ENCODE peak calls at places on chromosomes 6 and 20, in ten cellular contexts. One of them, this sample, is unnamed.

GRCh38 chr6:54419885-54420284 is 111.6 kb downstream of the TINAG start:
- DNase-seq in cardiac muscle cell: no peak
- DNase-seq in activated CD8-positive, alpha-beta T cell treated with anti-CD3 and anti-CD28 coated beads for 36 hours: no peak
- DNase-seq in heart right ventricle: no peak
- DNase-seq in A549: peak; percentile 1
- DNase-seq in lower lobe of right lung: no peak
- DNase-seq in psoas muscle: no peak
- DNase-seq in AG10803: peak; percentile 88
- DNase-seq in mesothelial cell of epicardium: no peak
- DNase-seq in neural progenitor cell: no peak
- DNase-seq in this sample: no peak

GRCh38 chr6:15063253-15063853 is 182.5 kb upstream of the JARID2 start:
- DNase-seq in A549: no peak
- DNase-seq in cardiac muscle cell: no peak
- DNase-seq in mesothelial cell of epicardium: no peak
- DNase-seq in neural progenitor cell: no peak
- DNase-seq in psoas muscle: peak; percentile 34
- DNase-seq in AG10803: peak; percentile 51
- DNase-seq in heart right ventricle: peak; percentile 21
- DNase-seq in lower lobe of right lung: peak; percentile 80
- DNase-seq in activated CD8-positive, alpha-beta T cell treated with anti-CD3 and anti-CD28 coated beads for 36 hours: no peak
- DNase-seq in this sample: no peak

GRCh38 chr6:10409766-10410209 is 5.1 kb downstream of the TFAP2A start:
- DNase-seq in mesothelial cell of epicardium: no peak
- DNase-seq in AG10803: no peak
- DNase-seq in neural progenitor cell: peak; percentile 39
- DNase-seq in lower lobe of right lung: no peak
- DNase-seq in heart right ventricle: no peak
- DNase-seq in activated CD8-positive, alpha-beta T cell treated with anti-CD3 and anti-CD28 coated beads for 36 hours: no peak
- DNase-seq in psoas muscle: no peak
- DNase-seq in A549: no peak
- DNase-seq in cardiac muscle cell: no peak
- DNase-seq in this sample: no peak

GRCh38 chr20:16020971-16021370 is 552.3 kb downstream of the KIF16B start:
- DNase-seq in lower lobe of right lung: no peak
- DNase-seq in psoas muscle: no peak
- DNase-seq in activated CD8-positive, alpha-beta T cell treated with anti-CD3 and anti-CD28 coated beads for 36 hours: no peak
- DNase-seq in neural progenitor cell: no peak
- DNase-seq in mesothelial cell of epicardium: no peak
- DNase-seq in cardiac muscle cell: no peak
- DNase-seq in AG10803: peak; percentile 9
- DNase-seq in A549: peak; percentile 48
- DNase-seq in heart right ventricle: no peak
- DNase-seq in this sample: no peak

GRCh38 chr6:28814032-28814976 is 109.5 kb downstream of the TRIM27 start:
- DNase-seq in cardiac muscle cell: peak; percentile 29
- DNase-seq in heart right ventricle: no peak
- DNase-seq in neural progenitor cell: peak; percentile 76
- DNase-seq in lower lobe of right lung: no peak
- DNase-seq in A549: no peak
- DNase-seq in mesothelial cell of epicardium: no peak
- DNase-seq in activated CD8-positive, alpha-beta T cell treated with anti-CD3 and anti-CD28 coated beads for 36 hours: no peak
- DNase-seq in psoas muscle: no peak
- DNase-seq in AG10803: no peak
- DNase-seq in this sample: no peak

GRCh38 chr20:10476319-10476724 is 41.2 kb downstream of the SLX4IP start:
- DNase-seq in neural progenitor cell: no peak
- DNase-seq in psoas muscle: no peak
- DNase-seq in heart right ventricle: no peak
- DNase-seq in cardiac muscle cell: no peak
- DNase-seq in mesothelial cell of epicardium: no peak
- DNase-seq in A549: no peak
- DNase-seq in AG10803: peak; percentile 55
- DNase-seq in lower lobe of right lung: no peak
- DNase-seq in activated CD8-positive, alpha-beta T cell treated with anti-CD3 and anti-CD28 coated beads for 36 hours: peak; percentile 9
- DNase-seq in this sample: no peak

GRCh38 chr6:71529769-71530168 is 241.2 kb downstream of the OGFRL1 start:
- DNase-seq in AG10803: no peak
- DNase-seq in lower lobe of right lung: no peak
- DNase-seq in heart right ventricle: no peak
- DNase-seq in A549: no peak
- DNase-seq in activated CD8-positive, alpha-beta T cell treated with anti-CD3 and anti-CD28 coated beads for 36 hours: no peak
- DNase-seq in psoas muscle: no peak
- DNase-seq in neural progenitor cell: no peak
- DNase-seq in mesothelial cell of epicardium: no peak
- DNase-seq in cardiac muscle cell: peak; percentile 41
- DNase-seq in this sample: no peak

GRCh38 chr6:3882865-3883264 is 33.7 kb downstream of the FAM50B start:
- DNase-seq in psoas muscle: no peak
- DNase-seq in mesothelial cell of epicardium: no peak
- DNase-seq in A549: no peak
- DNase-seq in heart right ventricle: no peak
- DNase-seq in AG10803: peak; percentile 98
- DNase-seq in neural progenitor cell: no peak
- DNase-seq in activated CD8-positive, alpha-beta T cell treated with anti-CD3 and anti-CD28 coated beads for 36 hours: no peak
- DNase-seq in cardiac muscle cell: no peak
- DNase-seq in lower lobe of right lung: no peak
- DNase-seq in this sample: peak; percentile 74

GRCh38 chr6:94251878-94252277 is 832.5 kb upstream of the EPHA7 start:
- DNase-seq in psoas muscle: no peak
- DNase-seq in AG10803: no peak
- DNase-seq in A549: no peak
- DNase-seq in cardiac muscle cell: no peak
- DNase-seq in neural progenitor cell: peak; percentile 3
- DNase-seq in activated CD8-positive, alpha-beta T cell treated with anti-CD3 and anti-CD28 coated beads for 36 hours: no peak
- DNase-seq in mesothelial cell of epicardium: no peak
- DNase-seq in lower lobe of right lung: no peak
- DNase-seq in heart right ventricle: no peak
- DNase-seq in this sample: no peak

GRCh38 chr20:4509825-4510522 is 211.7 kb upstream of the PRND start:
- DNase-seq in neural progenitor cell: no peak
- DNase-seq in mesothelial cell of epicardium: no peak
- DNase-seq in activated CD8-positive, alpha-beta T cell treated with anti-CD3 and anti-CD28 coated beads for 36 hours: no peak
- DNase-seq in lower lobe of right lung: no peak
- DNase-seq in psoas muscle: no peak
- DNase-seq in heart right ventricle: no peak
- DNase-seq in cardiac muscle cell: no peak
- DNase-seq in AG10803: no peak
- DNase-seq in A549: no peak
- DNase-seq in this sample: no peak

GRCh38 chr6:143337201-143337949 is 113.1 kb downstream of the ADAT2 start:
- DNase-seq in psoas muscle: peak; percentile 25
- DNase-seq in AG10803: no peak
- DNase-seq in cardiac muscle cell: peak; percentile 55
- DNase-seq in neural progenitor cell: peak; percentile 70
- DNase-seq in A549: no peak
- DNase-seq in activated CD8-positive, alpha-beta T cell treated with anti-CD3 and anti-CD28 coated beads for 36 hours: peak; percentile 70
- DNase-seq in mesothelial cell of epicardium: no peak
- DNase-seq in lower lobe of right lung: peak; percentile 52
- DNase-seq in heart right ventricle: peak; percentile 18
- DNase-seq in this sample: no peak

GRCh38 chr6:153790048-153790447 is 249.0 kb upstream of the OPRM1 start:
- DNase-seq in activated CD8-positive, alpha-beta T cell treated with anti-CD3 and anti-CD28 coated beads for 36 hours: no peak
- DNase-seq in heart right ventricle: no peak
- DNase-seq in AG10803: peak; percentile 8
- DNase-seq in mesothelial cell of epicardium: no peak
- DNase-seq in cardiac muscle cell: no peak
- DNase-seq in psoas muscle: no peak
- DNase-seq in lower lobe of right lung: no peak
- DNase-seq in A549: peak; percentile 2
- DNase-seq in neural progenitor cell: no peak
- DNase-seq in this sample: no peak

GRCh38 chr20:4455301-4455701 is 266.4 kb upstream of the PRND start:
- DNase-seq in A549: no peak
- DNase-seq in AG10803: no peak
- DNase-seq in activated CD8-positive, alpha-beta T cell treated with anti-CD3 and anti-CD28 coated beads for 36 hours: no peak
- DNase-seq in cardiac muscle cell: no peak
- DNase-seq in neural progenitor cell: no peak
- DNase-seq in mesothelial cell of epicardium: no peak
- DNase-seq in psoas muscle: no peak
- DNase-seq in heart right ventricle: no peak
- DNase-seq in lower lobe of right lung: no peak
- DNase-seq in this sample: no peak

GRCh38 chr6:132570221-132570777 is at the start of gene TAAR6:
- DNase-seq in lower lobe of right lung: no peak
- DNase-seq in AG10803: no peak
- DNase-seq in mesothelial cell of epicardium: no peak
- DNase-seq in heart right ventricle: no peak
- DNase-seq in cardiac muscle cell: no peak
- DNase-seq in psoas muscle: no peak
- DNase-seq in neural progenitor cell: no peak
- DNase-seq in activated CD8-positive, alpha-beta T cell treated with anti-CD3 and anti-CD28 coated beads for 36 hours: no peak
- DNase-seq in A549: no peak
- DNase-seq in this sample: no peak

GRCh38 chr6:70547313-70547712 is 19.4 kb upstream of the SDHAF4 start:
- DNase-seq in neural progenitor cell: peak; percentile 42
- DNase-seq in A549: no peak
- DNase-seq in activated CD8-positive, alpha-beta T cell treated with anti-CD3 and anti-CD28 coated beads for 36 hours: no peak
- DNase-seq in AG10803: peak; percentile 34
- DNase-seq in mesothelial cell of epicardium: no peak
- DNase-seq in cardiac muscle cell: peak; percentile 40
- DNase-seq in lower lobe of right lung: no peak
- DNase-seq in heart right ventricle: no peak
- DNase-seq in psoas muscle: no peak
- DNase-seq in this sample: no peak

GRCh38 chr6:109523478-109523877 is 40.5 kb upstream of the ZBTB24 start:
- DNase-seq in cardiac muscle cell: no peak
- DNase-seq in mesothelial cell of epicardium: no peak
- DNase-seq in psoas muscle: no peak
- DNase-seq in lower lobe of right lung: no peak
- DNase-seq in activated CD8-positive, alpha-beta T cell treated with anti-CD3 and anti-CD28 coated beads for 36 hours: no peak
- DNase-seq in AG10803: peak; percentile 89
- DNase-seq in A549: no peak
- DNase-seq in heart right ventricle: no peak
- DNase-seq in neural progenitor cell: no peak
- DNase-seq in this sample: no peak

GRCh38 chr6:163394659-163395058 is 19.9 kb upstream of the QKI start:
- DNase-seq in lower lobe of right lung: no peak
- DNase-seq in A549: no peak
- DNase-seq in heart right ventricle: no peak
- DNase-seq in AG10803: no peak
- DNase-seq in psoas muscle: no peak
- DNase-seq in mesothelial cell of epicardium: no peak
- DNase-seq in neural progenitor cell: no peak
- DNase-seq in cardiac muscle cell: no peak
- DNase-seq in activated CD8-positive, alpha-beta T cell treated with anti-CD3 and anti-CD28 coated beads for 36 hours: no peak
- DNase-seq in this sample: no peak
- TF ChIP-seq CTCF in lower lobe of right lung: no peak
- TF ChIP-seq CTCF in A549: no peak
- TF ChIP-seq CTCF in heart right ventricle: no peak
- TF ChIP-seq CTCF in AG10803: no peak
- TF ChIP-seq CTCF in psoas muscle: no peak
- TF ChIP-seq CTCF in mesothelial cell of epicardium: no peak
- TF ChIP-seq CTCF in neural progenitor cell: no peak
- TF ChIP-seq CTCF in cardiac muscle cell: no peak
- TF ChIP-seq CTCF in activated CD8-positive, alpha-beta T cell treated with anti-CD3 and anti-CD28 coated beads for 36 hours: no peak
- TF ChIP-seq CTCF in this sample: no peak

GRCh38 chr20:24619212-24619611 is 149.8 kb downstream of the SYNDIG1 start:
- DNase-seq in psoas muscle: no peak
- DNase-seq in heart right ventricle: no peak
- DNase-seq in neural progenitor cell: no peak
- DNase-seq in A549: no peak
- DNase-seq in lower lobe of right lung: no peak
- DNase-seq in mesothelial cell of epicardium: no peak
- DNase-seq in AG10803: no peak
- DNase-seq in activated CD8-positive, alpha-beta T cell treated with anti-CD3 and anti-CD28 coated beads for 36 hours: no peak
- DNase-seq in cardiac muscle cell: no peak
- DNase-seq in this sample: no peak
- TF ChIP-seq CTCF in psoas muscle: no peak
- TF ChIP-seq CTCF in heart right ventricle: no peak
- TF ChIP-seq CTCF in neural progenitor cell: no peak
- TF ChIP-seq CTCF in A549: no peak
- TF ChIP-seq CTCF in lower lobe of right lung: no peak
- TF ChIP-seq CTCF in mesothelial cell of epicardium: no peak
- TF ChIP-seq CTCF in AG10803: no peak
- TF ChIP-seq CTCF in activated CD8-positive, alpha-beta T cell treated with anti-CD3 and anti-CD28 coated beads for 36 hours: no peak
- TF ChIP-seq CTCF in cardiac muscle cell: no peak
- TF ChIP-seq CTCF in this sample: no peak

DNA sequence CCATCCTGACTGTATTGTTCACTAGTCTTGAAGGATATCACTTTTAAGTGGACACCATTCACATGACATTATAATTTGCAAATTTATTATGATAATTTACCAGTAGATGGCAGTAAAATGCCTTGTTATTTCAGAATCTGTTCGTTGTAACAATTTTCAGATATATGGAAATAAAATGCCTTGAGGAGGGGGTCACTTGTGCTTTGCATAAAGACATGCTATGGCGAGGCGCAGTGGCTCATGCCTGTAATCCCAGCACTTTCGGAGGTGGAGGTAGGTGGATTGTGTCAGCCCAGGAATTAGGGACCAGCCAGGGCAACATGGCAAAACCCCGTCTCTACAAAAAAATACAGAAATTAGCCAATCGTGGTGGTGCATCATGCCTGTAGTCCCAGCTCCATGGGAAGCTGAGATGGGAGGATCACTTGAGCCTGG is 9.0 kb upstream of the NCOA6 start:
- DNase-seq in lower lobe of right lung: no peak
- DNase-seq in heart right ventricle: no peak
- DNase-seq in A549: peak; percentile 46
- DNase-seq in psoas muscle: no peak
- DNase-seq in neural progenitor cell: no peak
- DNase-seq in cardiac muscle cell: peak; percentile 33
- DNase-seq in activated CD8-positive, alpha-beta T cell treated with anti-CD3 and anti-CD28 coated beads for 36 hours: no peak
- DNase-seq in mesothelial cell of epicardium: no peak
- DNase-seq in AG10803: peak; percentile 41
- DNase-seq in this sample: no peak
- TF ChIP-seq CTCF in lower lobe of right lung: peak; percentile 47
- TF ChIP-seq CTCF in heart right ventricle: peak; percentile 35
- TF ChIP-seq CTCF in A549: peak; percentile 67
- TF ChIP-seq CTCF in psoas muscle: peak; percentile 44
- TF ChIP-seq CTCF in neural progenitor cell: peak; percentile 43
- TF ChIP-seq CTCF in cardiac muscle cell: peak; percentile 15
- TF ChIP-seq CTCF in activated CD8-positive, alpha-beta T cell treated with anti-CD3 and anti-CD28 coated beads for 36 hours: peak; percentile 59
- TF ChIP-seq CTCF in mesothelial cell of epicardium: peak; percentile 55
- TF ChIP-seq CTCF in AG10803: peak; percentile 42
- TF ChIP-seq CTCF in this sample: no peak

DNA sequence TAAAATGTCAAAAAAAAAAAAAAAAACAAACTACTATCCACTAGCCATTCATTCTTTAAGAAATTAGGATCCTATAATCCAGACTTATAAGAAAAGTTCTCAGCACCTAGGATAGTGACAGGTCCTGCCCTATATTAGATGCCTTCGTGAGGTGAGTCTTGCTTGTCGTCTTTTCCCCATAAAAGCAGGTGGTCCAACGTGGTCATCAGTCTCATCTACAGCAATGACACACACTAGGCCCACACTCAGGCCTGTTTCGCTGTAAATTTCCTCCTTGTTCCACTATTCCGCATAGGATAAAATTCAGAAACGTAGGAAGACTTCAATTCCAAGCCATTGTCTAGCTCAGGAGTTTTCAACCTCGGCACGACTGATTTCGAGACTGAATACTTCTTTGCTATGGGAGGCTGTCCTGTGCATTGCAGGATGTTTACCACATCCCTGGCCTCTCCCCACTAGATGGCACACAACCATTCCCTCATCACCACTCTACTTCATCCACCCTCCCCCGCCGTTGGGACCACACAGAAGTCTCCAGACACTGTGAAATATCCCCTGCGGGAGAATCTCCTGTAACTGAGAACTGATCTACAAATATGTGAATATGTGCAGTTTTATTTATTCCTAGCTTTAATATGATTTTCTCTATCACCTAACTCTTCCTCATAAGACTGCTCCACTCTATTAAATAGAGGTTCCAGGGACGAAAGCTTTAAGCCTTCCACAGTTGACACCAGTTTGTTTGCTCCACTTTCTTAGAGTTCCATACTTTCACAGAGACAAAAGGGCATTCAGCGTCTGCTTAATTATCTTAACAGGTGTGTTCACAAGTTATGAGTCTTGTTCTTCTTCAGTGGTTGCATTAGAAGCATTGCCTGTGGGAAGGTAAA is 346.3 kb downstream of the BMP2 start:
- DNase-seq in activated CD8-positive, alpha-beta T cell treated with anti-CD3 and anti-CD28 coated beads for 36 hours: peak; percentile 2
- DNase-seq in lower lobe of right lung: no peak
- DNase-seq in psoas muscle: peak; percentile 14
- DNase-seq in heart right ventricle: peak; percentile 50
- DNase-seq in cardiac muscle cell: peak; percentile 74
- DNase-seq in neural progenitor cell: peak; percentile 83
- DNase-seq in mesothelial cell of epicardium: peak; percentile 20
- DNase-seq in A549: peak; percentile 19
- DNase-seq in AG10803: peak; percentile 11
- DNase-seq in this sample: peak; percentile 5
- TF ChIP-seq CTCF in activated CD8-positive, alpha-beta T cell treated with anti-CD3 and anti-CD28 coated beads for 36 hours: no peak
- TF ChIP-seq CTCF in lower lobe of right lung: peak; percentile 34
- TF ChIP-seq CTCF in psoas muscle: peak; percentile 16
- TF ChIP-seq CTCF in heart right ventricle: peak; percentile 54
- TF ChIP-seq CTCF in cardiac muscle cell: peak; percentile 55
- TF ChIP-seq CTCF in neural progenitor cell: peak; percentile 68
- TF ChIP-seq CTCF in mesothelial cell of epicardium: no peak
- TF ChIP-seq CTCF in A549: peak; percentile 20
- TF ChIP-seq CTCF in AG10803: peak; percentile 54
- TF ChIP-seq CTCF in this sample: peak; percentile 18